ENCODE peak calls at places on chromosomes 2 and 18, in five cellular contexts. L is transverse colon, Z is neural progenitor cell, U is neuronal stem cell, M is HCT116. C is an unnamed sample.

GRCh38 chr2:160387558-160388262 is 105.9 kb downstream of the RBMS1 start:
- DNase-seq in L (peak; percentile 53), Z (no peak), U (no peak), M (no peak), C (peak; percentile 57)

GRCh38 chr18:31990823-31991222 is 27.8 kb upstream of the RNF125 start:
- DNase-seq in L (no peak), Z (no peak), U (no peak), M (no peak), C (no peak)

GRCh38 chr18:56085561-56085960 is 497.6 kb upstream of the TCF4 start:
- DNase-seq in L (peak; percentile 9), Z (no peak), U (no peak), M (no peak), C (no peak)

GRCh38 chr2:113762377-113763118 is 6.1 kb upstream of the SLC35F5 start:
- DNase-seq in L (no peak), Z (no peak), U (no peak), M (no peak), C (no peak)

GRCh38 chr2:126766295-126766694 is 110.3 kb downstream of the GYPC start:
- DNase-seq in L (no peak), Z (no peak), U (no peak), M (no peak), C (peak; percentile 16)

GRCh38 chr2:78541451-78542267 is 483.8 kb upstream of the REG3G start:
- DNase-seq in L (no peak), Z (no peak), U (no peak), M (no peak), C (no peak)

GRCh38 chr2:196241175-196241574 is 69.8 kb upstream of the STK17B start:
- DNase-seq in L (peak; percentile 32), Z (no peak), U (no peak), M (no peak), C (no peak)

GRCh38 chr2:201980946-201981345 is 52.7 kb upstream of the FZD7 start:
- DNase-seq in L (no peak), Z (no peak), U (no peak), M (no peak), C (no peak)

GRCh38 chr2:110114007-110114591 is 1.5 kb downstream of the MALL start:
- DNase-seq in L (peak; percentile 87), Z (no peak), U (no peak), M (peak; percentile 59), C (no peak)

GRCh38 chr18:24413148-24413547 is 13.3 kb upstream of the IMPACT start:
- DNase-seq in L (no peak), Z (peak; percentile 54), U (no peak), M (no peak), C (no peak)

GRCh38 chr18:22668496-22668895 is 250.8 kb upstream of the CTAGE1 start:
- DNase-seq in L (no peak), Z (no peak), U (no peak), M (no peak), C (no peak)

GRCh38 chr2:239466046-239466754 is 65.4 kb upstream of the HDAC4 start:
- DNase-seq in L (no peak), Z (peak; percentile 33), U (no peak), M (no peak), C (no peak)

GRCh38 chr2:558302-558642 is 118.9 kb downstream of the TMEM18 start:
- DNase-seq in L (no peak), Z (no peak), U (no peak), M (no peak), C (no peak)
- H3K9me3 ChIP-seq in L (no peaks in the 10 kb centered on the region), Z (no peaks in the 10 kb centered on the region), U (peaks cover 2% of the 10 kb centered on the region), M (no peaks in the 10 kb centered on the region), C (no peaks in the 10 kb centered on the region)

GRCh38 chr18:7116001-7116831 is 1.4 kb downstream of the LAMA1 start:
- DNase-seq in L (no peak), Z (peak; percentile 90), U (peak; percentile 69), M (no peak), C (peak; percentile 16)
- H3K9me3 ChIP-seq in L (no peaks in the 10 kb centered on the region), Z (no peaks in the 10 kb centered on the region), U (no peaks in the 10 kb centered on the region), M (peaks cover 3% of the 10 kb centered on the region), C (no peaks in the 10 kb centered on the region)

GRCh38 chr18:78151234-78151633 is 828.4 kb upstream of the SALL3 start:
- DNase-seq in L (no peak), Z (no peak), U (no peak), M (no peak), C (no peak)

GRCh38 chr18:78151948-78152725 is 827.5 kb upstream of the SALL3 start:
- DNase-seq in L (no peak), Z (no peak), U (no peak), M (no peak), C (no peak)

GRCh38 chr18:78153362-78153761 is 826.3 kb upstream of the SALL3 start:
- DNase-seq in L (no peak), Z (no peak), U (no peak), M (no peak), C (no peak)

GRCh38 chr18:78156466-78156865 is 823.2 kb upstream of the SALL3 start:
- DNase-seq in L (no peak), Z (no peak), U (no peak), M (no peak), C (no peak)

GRCh38 chr18:78154444-78154843 is 825.2 kb upstream of the SALL3 start:
- DNase-seq in L (no peak), Z (no peak), U (no peak), M (no peak), C (no peak)
- H3K9me3 ChIP-seq in L (no peaks in the 10 kb centered on the region), Z (no peaks in the 10 kb centered on the region), U (peaks cover 5% of the 10 kb centered on the region), M (peaks cover 4% of the 10 kb centered on the region), C (peaks cover under 1% of the 10 kb centered on the region)

DNA sequence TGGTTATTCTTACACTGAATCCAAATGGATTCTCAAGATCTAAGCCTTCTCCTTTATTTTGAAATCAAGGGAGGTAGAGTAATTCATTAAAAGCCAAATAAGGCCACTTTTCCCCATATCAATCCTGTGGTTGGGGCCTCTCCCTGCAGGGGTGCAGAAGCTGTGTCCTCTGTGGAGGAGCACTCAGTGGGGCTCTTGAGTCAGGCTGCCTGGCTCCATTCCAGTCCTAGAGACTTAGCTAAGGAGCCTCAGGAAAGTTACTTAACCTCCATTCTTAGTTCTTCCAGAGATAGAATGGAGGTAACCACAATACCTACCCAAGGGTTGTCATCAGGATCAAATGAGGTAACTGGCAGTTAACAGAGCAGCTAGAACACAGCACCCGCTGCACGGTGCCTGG is 564.3 kb downstream of the CMPK2 start:
- DNase-seq in L (no peak), Z (no peak), U (no peak), M (no peak), C (no peak)
- H3K9me3 ChIP-seq in L (no peaks in the 10 kb centered on the region), Z (no peaks in the 10 kb centered on the region), U (peaks cover 3% of the 10 kb centered on the region), M (peaks cover 4% of the 10 kb centered on the region), C (no peaks in the 10 kb centered on the region)

DNA sequence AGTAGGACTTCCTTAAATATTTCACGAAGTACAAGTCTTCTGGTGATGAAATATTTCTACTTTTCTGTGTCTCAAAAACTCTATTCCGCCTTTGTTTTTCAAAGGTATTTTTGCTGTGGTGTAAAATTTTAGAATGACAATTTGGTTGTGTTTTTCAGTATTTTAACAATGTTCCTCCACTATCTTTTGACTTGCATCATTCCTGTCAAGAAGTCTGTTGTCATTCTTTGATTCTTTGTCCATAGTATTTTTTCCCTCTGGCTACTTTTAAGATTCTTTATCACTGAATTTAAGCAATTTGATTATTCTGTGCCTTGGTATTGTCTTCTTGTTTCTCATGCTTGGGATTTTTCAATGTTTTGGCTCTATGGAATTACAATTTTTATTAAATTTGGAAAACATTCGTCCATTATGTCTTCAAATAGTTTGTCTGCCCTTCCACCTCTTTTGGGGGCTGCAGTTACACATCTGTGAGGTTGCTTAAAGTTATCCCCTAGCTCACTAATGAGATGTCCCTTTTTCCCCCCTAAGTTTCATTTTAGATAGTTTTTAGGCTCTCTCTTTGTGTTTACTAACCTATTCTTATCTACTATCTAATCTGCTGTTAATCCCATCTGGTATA is 76.0 kb downstream of the CAB39 start:
- DNase-seq in L (no peak), Z (no peak), U (no peak), M (no peak), C (no peak)
- H3K9me3 ChIP-seq in L (peaks cover 8% of the 10 kb centered on the region), Z (peaks cover 7% of the 10 kb centered on the region), U (peaks cover 9% of the 10 kb centered on the region), M (peaks cover 24% of the 10 kb centered on the region), C (peaks cover 28% of the 10 kb centered on the region)

DNA sequence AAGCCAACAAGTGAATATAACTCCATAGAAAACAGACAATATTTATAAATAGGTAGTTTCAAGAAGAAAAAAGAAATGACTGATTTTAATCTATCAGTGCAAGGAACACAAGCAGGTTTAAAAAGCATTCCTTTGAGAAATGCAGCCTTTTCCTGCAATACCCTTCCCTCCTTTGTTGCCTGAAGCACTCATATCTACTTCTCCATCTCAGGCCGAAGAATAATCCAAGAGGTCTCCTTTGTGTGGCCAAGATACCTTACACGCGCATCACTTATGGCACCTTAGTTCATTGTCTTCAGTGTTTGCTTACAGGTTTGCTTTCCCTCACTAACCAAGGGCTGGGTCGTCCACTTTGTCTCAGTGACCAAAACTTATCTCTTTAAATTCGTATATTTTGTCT is 93.0 kb downstream of the MAIP1 start:
- DNase-seq in L (no peak), Z (no peak), U (no peak), M (no peak), C (no peak)
- H3K9me3 ChIP-seq in L (peaks cover 15% of the 10 kb centered on the region), Z (no peaks in the 10 kb centered on the region), U (peaks cover 9% of the 10 kb centered on the region), M (no peaks in the 10 kb centered on the region), C (no peaks in the 10 kb centered on the region)

DNA sequence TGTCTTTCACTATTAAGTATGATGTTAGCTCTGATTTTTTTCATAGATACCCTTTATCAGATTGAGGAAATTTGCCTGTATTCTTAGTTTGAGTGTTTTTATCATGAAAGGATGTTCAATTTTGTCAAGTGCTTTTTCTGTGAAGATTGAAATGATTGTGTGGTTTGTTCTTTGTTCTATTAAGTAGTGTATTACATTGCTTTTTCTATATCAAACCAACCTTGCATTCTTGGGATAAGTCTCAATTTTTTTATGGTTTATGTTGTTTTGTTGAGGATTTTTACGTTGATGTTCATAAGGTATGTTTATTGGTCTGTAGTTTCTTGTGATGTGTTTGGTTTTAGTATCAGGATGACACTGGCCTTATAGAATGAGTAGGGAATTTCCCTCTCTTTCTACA is 19.1 kb downstream of the PDK1 start:
- DNase-seq in L (no peak), Z (no peak), U (no peak), M (no peak), C (no peak)
- H3K9me3 ChIP-seq in L (peaks cover 26% of the 10 kb centered on the region), Z (peaks cover 12% of the 10 kb centered on the region), U (no peaks in the 10 kb centered on the region), M (peaks cover 13% of the 10 kb centered on the region), C (peaks cover 7% of the 10 kb centered on the region)

DNA sequence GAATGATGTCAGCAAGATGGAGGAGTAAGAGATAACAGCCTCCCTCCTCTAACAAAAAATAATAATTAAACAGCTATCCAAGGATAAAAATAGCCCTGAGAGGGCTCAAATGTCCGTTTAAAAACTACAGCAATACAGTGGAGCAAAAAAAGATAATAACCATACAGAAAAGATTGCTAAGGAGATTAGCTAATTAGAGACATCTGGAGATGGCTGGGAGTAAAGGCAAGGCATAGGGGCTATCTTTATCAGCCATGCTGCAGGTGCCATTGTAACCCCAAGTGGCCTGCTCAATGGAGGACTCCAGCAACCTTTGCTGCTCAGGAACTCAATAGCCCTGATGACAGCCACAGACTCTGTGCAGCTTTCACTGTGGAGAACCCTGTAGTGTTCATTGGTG is 42.7 kb downstream of the MDH1 start:
- DNase-seq in L (no peak), Z (no peak), U (no peak), M (no peak), C (no peak)
- H3K9me3 ChIP-seq in L (peaks cover 14% of the 10 kb centered on the region), Z (no peaks in the 10 kb centered on the region), U (peaks cover 9% of the 10 kb centered on the region), M (peaks cover 4% of the 10 kb centered on the region), C (no peaks in the 10 kb centered on the region)

GRCh38 chr2:104262714-104263113 is 591.2 kb upstream of the POU3F3 start:
- DNase-seq in L (no peak), Z (no peak), U (no peak), M (no peak), C (no peak)
- H3K9me3 ChIP-seq in L (peaks cover 10% of the 10 kb centered on the region), Z (peaks cover 21% of the 10 kb centered on the region), U (peaks cover 8% of the 10 kb centered on the region), M (peaks cover 22% of the 10 kb centered on the region), C (no peaks in the 10 kb centered on the region)

GRCh38 chr2:35606394-35606793 is 749.2 kb upstream of the CRIM1 start:
- DNase-seq in L (no peak), Z (no peak), U (no peak), M (no peak), C (no peak)
- H3K9me3 ChIP-seq in L (no peaks in the 10 kb centered on the region), Z (no peaks in the 10 kb centered on the region), U (no peaks in the 10 kb centered on the region), M (peaks cover 14% of the 10 kb centered on the region), C (no peaks in the 10 kb centered on the region)

C was measured in SJSA1.